ENCODE peak calls at places on chromosomes 7 and 10, in eight cellular contexts. One of them, this sample, is unnamed.

GRCh38 chr10:110425684-110426293 is 71.9 kb upstream of the DUSP5 start:
- DNase-seq in adrenal gland: no peak
- DNase-seq in fibroblast of mammary gland: peak
- DNase-seq in colonic mucosa: no peak
- DNase-seq in H7: no peak
- DNase-seq in gastrocnemius medialis: no peak
- DNase-seq in fibroblast of lung: peak
- DNase-seq in GM06990: peak
- DNase-seq in this sample: no peak

GRCh38 chr7:94276797-94277196 is 117.9 kb upstream of the COL1A2 start:
- DNase-seq in adrenal gland: no peak
- DNase-seq in GM06990: no peak
- DNase-seq in fibroblast of lung: peak
- DNase-seq in gastrocnemius medialis: no peak
- DNase-seq in colonic mucosa: no peak
- DNase-seq in fibroblast of mammary gland: peak
- DNase-seq in H7: no peak
- DNase-seq in this sample: no peak

GRCh38 chr10:22597142-22597541 is 117.2 kb downstream of the PIP4K2A start:
- DNase-seq in gastrocnemius medialis: no peak
- DNase-seq in colonic mucosa: no peak
- DNase-seq in GM06990: no peak
- DNase-seq in adrenal gland: no peak
- DNase-seq in fibroblast of lung: peak
- DNase-seq in fibroblast of mammary gland: no peak
- DNase-seq in H7: no peak
- DNase-seq in this sample: no peak

GRCh38 chr7:82443044-82443800 is at the start of gene CACNA2D1:
- DNase-seq in fibroblast of mammary gland: peak
- DNase-seq in gastrocnemius medialis: peak
- DNase-seq in GM06990: peak
- DNase-seq in colonic mucosa: peak
- DNase-seq in fibroblast of lung: peak
- DNase-seq in H7: peak
- DNase-seq in adrenal gland: peak
- DNase-seq in this sample: no peak

GRCh38 chr10:131881104-131881880 is 19.5 kb upstream of the PPP2R2D start:
- DNase-seq in GM06990: no peak
- DNase-seq in colonic mucosa: no peak
- DNase-seq in fibroblast of mammary gland: no peak
- DNase-seq in H7: no peak
- DNase-seq in gastrocnemius medialis: no peak
- DNase-seq in fibroblast of lung: no peak
- DNase-seq in adrenal gland: no peak
- DNase-seq in this sample: no peak

GRCh38 chr10:132138133-132138532 is 48.6 kb upstream of the DPYSL4 start:
- DNase-seq in fibroblast of mammary gland: no peak
- DNase-seq in fibroblast of lung: no peak
- DNase-seq in H7: no peak
- DNase-seq in gastrocnemius medialis: no peak
- DNase-seq in adrenal gland: no peak
- DNase-seq in colonic mucosa: no peak
- DNase-seq in GM06990: no peak
- DNase-seq in this sample: no peak

GRCh38 chr7:134724606-134725005 is 54.8 kb upstream of the CALD1 start:
- DNase-seq in gastrocnemius medialis: no peak
- DNase-seq in adrenal gland: no peak
- DNase-seq in fibroblast of lung: peak
- DNase-seq in H7: peak
- DNase-seq in fibroblast of mammary gland: peak
- DNase-seq in GM06990: no peak
- DNase-seq in colonic mucosa: no peak
- DNase-seq in this sample: no peak

GRCh38 chr10:78301891-78302738 is 268.5 kb downstream of the RPS24 start:
- DNase-seq in adrenal gland: no peak
- DNase-seq in gastrocnemius medialis: peak
- DNase-seq in colonic mucosa: peak
- DNase-seq in fibroblast of lung: no peak
- DNase-seq in GM06990: no peak
- DNase-seq in fibroblast of mammary gland: no peak
- DNase-seq in H7: peak
- DNase-seq in this sample: no peak

GRCh38 chr10:31384589-31384949 is 65.6 kb downstream of the ZEB1 start:
- DNase-seq in fibroblast of lung: peak
- DNase-seq in GM06990: no peak
- DNase-seq in H7: no peak
- DNase-seq in adrenal gland: no peak
- DNase-seq in colonic mucosa: no peak
- DNase-seq in fibroblast of mammary gland: peak
- DNase-seq in gastrocnemius medialis: no peak
- DNase-seq in this sample: no peak

GRCh38 chr10:116880716-116881440 is 31.6 kb downstream of the ENO4 start:
- DNase-seq in fibroblast of lung: peak
- DNase-seq in colonic mucosa: no peak
- DNase-seq in adrenal gland: no peak
- DNase-seq in GM06990: no peak
- DNase-seq in H7: no peak
- DNase-seq in gastrocnemius medialis: no peak
- DNase-seq in fibroblast of mammary gland: no peak
- DNase-seq in this sample: no peak

GRCh38 chr10:35443858-35444257 is 107.5 kb downstream of the CCNY start:
- DNase-seq in fibroblast of mammary gland: no peak
- DNase-seq in GM06990: no peak
- DNase-seq in fibroblast of lung: no peak
- DNase-seq in adrenal gland: no peak
- DNase-seq in gastrocnemius medialis: no peak
- DNase-seq in H7: no peak
- DNase-seq in colonic mucosa: no peak
- DNase-seq in this sample: no peak

GRCh38 chr10:71840936-71841335 is 10.1 kb downstream of the PSAP start:
- DNase-seq in colonic mucosa: no peak
- DNase-seq in adrenal gland: no peak
- DNase-seq in H7: no peak
- DNase-seq in GM06990: no peak
- DNase-seq in fibroblast of mammary gland: no peak
- DNase-seq in gastrocnemius medialis: no peak
- DNase-seq in fibroblast of lung: no peak
- DNase-seq in this sample: no peak

GRCh38 chr10:25226775-25227682 is 52.2 kb downstream of the GPR158 start:
- DNase-seq in fibroblast of lung: peak
- DNase-seq in adrenal gland: peak
- DNase-seq in H7: peak
- DNase-seq in gastrocnemius medialis: no peak
- DNase-seq in GM06990: no peak
- DNase-seq in colonic mucosa: peak
- DNase-seq in fibroblast of mammary gland: peak
- DNase-seq in this sample: no peak

GRCh38 chr7:106225856-106226255 is 58.9 kb downstream of the NAMPT start:
- DNase-seq in colonic mucosa: no peak
- DNase-seq in adrenal gland: no peak
- DNase-seq in GM06990: no peak
- DNase-seq in fibroblast of lung: peak
- DNase-seq in fibroblast of mammary gland: peak
- DNase-seq in gastrocnemius medialis: no peak
- DNase-seq in H7: no peak
- DNase-seq in this sample: no peak

GRCh38 chr10:9198611-9199010 is 1144.1 kb downstream of the GATA3 start:
- DNase-seq in colonic mucosa: no peak
- DNase-seq in H7: no peak
- DNase-seq in fibroblast of lung: peak
- DNase-seq in GM06990: no peak
- DNase-seq in gastrocnemius medialis: no peak
- DNase-seq in adrenal gland: no peak
- DNase-seq in fibroblast of mammary gland: peak
- DNase-seq in this sample: no peak

GRCh38 chr7:64849924-64850499 is 53.1 kb upstream of the ZNF273 start:
- DNase-seq in colonic mucosa: no peak
- DNase-seq in gastrocnemius medialis: no peak
- DNase-seq in fibroblast of lung: no peak
- DNase-seq in fibroblast of mammary gland: no peak
- DNase-seq in adrenal gland: no peak
- DNase-seq in GM06990: no peak
- DNase-seq in H7: no peak
- DNase-seq in this sample: no peak

GRCh38 chr10:71077143-71077581 is 135.2 kb upstream of the UNC5B start:
- DNase-seq in H7: peak
- DNase-seq in fibroblast of mammary gland: no peak
- DNase-seq in GM06990: no peak
- DNase-seq in fibroblast of lung: no peak
- DNase-seq in adrenal gland: no peak
- DNase-seq in gastrocnemius medialis: no peak
- DNase-seq in colonic mucosa: no peak
- DNase-seq in this sample: no peak

GRCh38 chr7:106329971-106330733 is 45.4 kb upstream of the NAMPT start:
- DNase-seq in adrenal gland: peak
- DNase-seq in GM06990: no peak
- DNase-seq in fibroblast of lung: peak
- DNase-seq in colonic mucosa: no peak
- DNase-seq in fibroblast of mammary gland: peak
- DNase-seq in gastrocnemius medialis: no peak
- DNase-seq in H7: no peak
- DNase-seq in this sample: no peak

DNA sequence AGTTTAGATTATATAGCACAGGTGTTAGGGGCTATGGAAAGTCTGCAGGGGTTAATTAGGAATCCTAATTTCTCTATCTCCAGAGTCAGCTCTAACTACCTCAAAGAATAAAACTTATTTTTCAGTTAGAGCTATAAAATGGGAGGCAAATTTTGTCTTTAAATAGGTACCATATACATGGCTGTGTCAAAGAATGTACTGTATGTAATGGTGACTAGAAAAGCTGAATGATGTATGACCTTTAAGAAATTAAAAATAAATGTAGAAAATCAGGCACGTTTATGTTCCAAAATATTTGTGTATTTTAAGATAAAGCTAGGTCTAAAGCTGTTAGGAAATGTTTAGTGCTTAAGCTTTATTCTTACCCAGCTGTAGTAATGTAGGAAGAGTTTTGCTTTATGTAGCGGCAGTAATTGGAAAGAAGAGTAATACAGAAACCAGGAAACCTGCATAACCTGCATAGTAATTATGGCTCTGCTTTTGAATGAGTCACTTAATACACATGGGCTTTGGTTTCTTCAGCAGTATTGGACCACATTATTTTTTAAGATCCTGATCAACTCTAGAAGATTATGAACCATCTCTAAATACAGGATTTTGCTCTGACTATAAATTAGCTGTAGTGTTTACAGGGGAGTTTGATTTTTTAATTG is 85.0 kb downstream of the KMT2E start:
- DNase-seq in colonic mucosa: no peak
- DNase-seq in GM06990: peak
- DNase-seq in H7: no peak
- DNase-seq in fibroblast of lung: peak
- DNase-seq in fibroblast of mammary gland: peak
- DNase-seq in adrenal gland: no peak
- DNase-seq in gastrocnemius medialis: no peak
- DNase-seq in this sample: peak
- H3K4me3 ChIP-seq in colonic mucosa: no peak
- H3K4me3 ChIP-seq in GM06990: no peak
- H3K4me3 ChIP-seq in H7: no peak
- H3K4me3 ChIP-seq in fibroblast of lung: no peak
- H3K4me3 ChIP-seq in fibroblast of mammary gland: no peak
- H3K4me3 ChIP-seq in adrenal gland: no peak
- H3K4me3 ChIP-seq in gastrocnemius medialis: no peak
- H3K4me3 ChIP-seq in this sample: no peak

DNA sequence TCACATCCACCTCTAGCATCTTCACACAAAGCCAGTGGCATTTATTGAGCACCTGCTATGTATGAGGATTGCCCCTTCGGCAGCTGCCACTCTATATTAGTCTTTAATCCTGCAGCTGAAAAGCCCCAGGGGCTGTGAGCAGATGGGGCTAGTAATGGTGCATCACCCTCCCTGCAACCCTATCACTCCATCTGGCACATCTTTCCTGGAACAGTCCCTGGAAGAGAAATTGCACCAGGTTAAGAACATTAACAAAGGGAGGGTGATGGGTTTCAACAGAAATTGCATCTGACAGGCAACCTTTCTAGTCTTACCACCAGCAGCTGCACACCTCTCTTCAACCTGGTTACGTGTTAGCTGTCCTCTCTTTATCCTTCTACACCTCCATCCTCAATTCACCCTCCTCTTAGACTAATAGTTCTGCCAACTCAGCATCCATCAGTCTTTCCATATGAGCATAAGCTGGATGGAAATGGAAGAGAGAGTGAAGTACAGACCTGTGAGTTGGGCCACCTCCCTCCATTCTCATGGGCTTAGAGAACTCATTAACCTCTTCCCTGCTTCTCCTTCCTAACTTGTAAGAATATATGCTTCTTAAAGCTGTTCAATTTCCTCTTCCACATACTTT is 168.6 kb upstream of the NEBL start:
- DNase-seq in H7: no peak
- DNase-seq in fibroblast of mammary gland: no peak
- DNase-seq in colonic mucosa: no peak
- DNase-seq in adrenal gland: no peak
- DNase-seq in GM06990: no peak
- DNase-seq in gastrocnemius medialis: no peak
- DNase-seq in fibroblast of lung: no peak
- DNase-seq in this sample: no peak
- H3K4me3 ChIP-seq in H7: no peak
- H3K4me3 ChIP-seq in fibroblast of mammary gland: no peak
- H3K4me3 ChIP-seq in colonic mucosa: no peak
- H3K4me3 ChIP-seq in adrenal gland: no peak
- H3K4me3 ChIP-seq in GM06990: no peak
- H3K4me3 ChIP-seq in gastrocnemius medialis: no peak
- H3K4me3 ChIP-seq in fibroblast of lung: no peak
- H3K4me3 ChIP-seq in this sample: no peak

GRCh38 chr7:157690058-157690832 is 353.4 kb downstream of the DNAJB6 start:
- DNase-seq in fibroblast of mammary gland: peak
- DNase-seq in GM06990: no peak
- DNase-seq in fibroblast of lung: peak
- DNase-seq in gastrocnemius medialis: no peak
- DNase-seq in H7: no peak
- DNase-seq in adrenal gland: no peak
- DNase-seq in colonic mucosa: no peak
- DNase-seq in this sample: no peak
- H3K4me3 ChIP-seq in fibroblast of mammary gland: peak
- H3K4me3 ChIP-seq in GM06990: no peak
- H3K4me3 ChIP-seq in fibroblast of lung: peak
- H3K4me3 ChIP-seq in gastrocnemius medialis: peak
- H3K4me3 ChIP-seq in H7: peak
- H3K4me3 ChIP-seq in adrenal gland: peak
- H3K4me3 ChIP-seq in colonic mucosa: peak
- H3K4me3 ChIP-seq in this sample: no peak

GRCh38 chr7:44145419-44145968 is 4.4 kb upstream of the MYL7 start:
- DNase-seq in adrenal gland: peak
- DNase-seq in fibroblast of mammary gland: no peak
- DNase-seq in H7: peak
- DNase-seq in gastrocnemius medialis: no peak
- DNase-seq in fibroblast of lung: peak
- DNase-seq in colonic mucosa: no peak
- DNase-seq in GM06990: no peak
- DNase-seq in this sample: no peak
- H3K4me3 ChIP-seq in adrenal gland: peak
- H3K4me3 ChIP-seq in fibroblast of mammary gland: peak
- H3K4me3 ChIP-seq in H7: peak
- H3K4me3 ChIP-seq in gastrocnemius medialis: peak
- H3K4me3 ChIP-seq in fibroblast of lung: peak
- H3K4me3 ChIP-seq in colonic mucosa: peak
- H3K4me3 ChIP-seq in GM06990: no peak
- H3K4me3 ChIP-seq in this sample: peak

This sample was measured in retinal pigment epithelial cell.